ENCODE peak calls at places on chromosomes 7 and 10, in five cellular contexts. One of them, this sample, is unnamed.

GRCh38 chr10:97643586-97643985 is 3.1 kb downstream of the PI4K2A start:
- DNase-seq in H1: no peak
- DNase-seq in astrocyte: no peak
- DNase-seq in kidney epithelial cell: no peak
- DNase-seq in lower lobe of right lung: no peak
- DNase-seq in this sample: no peak

GRCh38 chr10:119516381-119517234 is 25.9 kb downstream of the RGS10 start:
- DNase-seq in lower lobe of right lung: peak
- DNase-seq in astrocyte: no peak
- DNase-seq in H1: no peak
- DNase-seq in kidney epithelial cell: no peak
- DNase-seq in this sample: no peak

GRCh38 chr7:139651308-139651707 is 126.5 kb downstream of the HIPK2 start:
- DNase-seq in lower lobe of right lung: no peak
- DNase-seq in H1: no peak
- DNase-seq in kidney epithelial cell: no peak
- DNase-seq in astrocyte: no peak
- DNase-seq in this sample: no peak

GRCh38 chr10:122126763-122127659 is 138.0 kb downstream of the TACC2 start:
- DNase-seq in kidney epithelial cell: peak
- DNase-seq in H1: no peak
- DNase-seq in lower lobe of right lung: no peak
- DNase-seq in astrocyte: peak
- DNase-seq in this sample: peak

GRCh38 chr7:149196705-149197171 is 1.4 kb downstream of the ZNF282 start:
- DNase-seq in astrocyte: no peak
- DNase-seq in H1: no peak
- DNase-seq in lower lobe of right lung: no peak
- DNase-seq in kidney epithelial cell: no peak
- DNase-seq in this sample: peak

GRCh38 chr7:70788276-70788675 is 343.7 kb upstream of the GALNT17 start:
- DNase-seq in lower lobe of right lung: no peak
- DNase-seq in astrocyte: no peak
- DNase-seq in H1: no peak
- DNase-seq in kidney epithelial cell: no peak
- DNase-seq in this sample: no peak

GRCh38 chr10:25175527-25176420 is 973 bp downstream of the GPR158 start:
- DNase-seq in H1: no peak
- DNase-seq in astrocyte: peak
- DNase-seq in kidney epithelial cell: no peak
- DNase-seq in lower lobe of right lung: no peak
- DNase-seq in this sample: no peak

GRCh38 chr10:112140110-112140755 is 43.3 kb downstream of the GPAM start:
- DNase-seq in astrocyte: peak
- DNase-seq in kidney epithelial cell: peak
- DNase-seq in lower lobe of right lung: peak
- DNase-seq in H1: peak
- DNase-seq in this sample: peak

GRCh38 chr10:33134011-33134751 is 176.2 kb upstream of the ITGB1 start:
- DNase-seq in lower lobe of right lung: peak
- DNase-seq in astrocyte: peak
- DNase-seq in H1: no peak
- DNase-seq in kidney epithelial cell: peak
- DNase-seq in this sample: peak

GRCh38 chr7:108455833-108456677 is at the start of gene NRCAM:
- DNase-seq in H1: peak
- DNase-seq in lower lobe of right lung: peak
- DNase-seq in astrocyte: peak
- DNase-seq in kidney epithelial cell: no peak
- DNase-seq in this sample: peak

GRCh38 chr10:30111340-30111980 is 52.1 kb upstream of the JCAD start:
- DNase-seq in kidney epithelial cell: no peak
- DNase-seq in H1: no peak
- DNase-seq in lower lobe of right lung: no peak
- DNase-seq in astrocyte: peak
- DNase-seq in this sample: peak

GRCh38 chr7:151081170-151082101 is 827 bp upstream of the FASTK start:
- DNase-seq in kidney epithelial cell: no peak
- DNase-seq in astrocyte: no peak
- DNase-seq in lower lobe of right lung: no peak
- DNase-seq in H1: no peak
- DNase-seq in this sample: no peak

GRCh38 chr10:25078659-25079429 is 62.4 kb downstream of the THNSL1 start:
- DNase-seq in lower lobe of right lung: no peak
- DNase-seq in kidney epithelial cell: no peak
- DNase-seq in astrocyte: peak
- DNase-seq in H1: no peak
- DNase-seq in this sample: peak

GRCh38 chr10:77315511-77316129 is 322.0 kb downstream of the KCNMA1 start:
- DNase-seq in kidney epithelial cell: no peak
- DNase-seq in lower lobe of right lung: no peak
- DNase-seq in H1: no peak
- DNase-seq in astrocyte: no peak
- DNase-seq in this sample: no peak

GRCh38 chr10:48634198-48634983 is 29.5 kb upstream of the ARHGAP22 start:
- DNase-seq in kidney epithelial cell: peak
- DNase-seq in lower lobe of right lung: peak
- DNase-seq in astrocyte: peak
- DNase-seq in H1: no peak
- DNase-seq in this sample: peak

GRCh38 chr10:10629512-10629911 is 388.2 kb upstream of the CELF2 start:
- DNase-seq in astrocyte: peak
- DNase-seq in lower lobe of right lung: no peak
- DNase-seq in kidney epithelial cell: no peak
- DNase-seq in H1: no peak
- DNase-seq in this sample: no peak

GRCh38 chr10:124637091-124637700 is 107.0 kb downstream of the FAM53B start:
- DNase-seq in astrocyte: no peak
- DNase-seq in kidney epithelial cell: no peak
- DNase-seq in lower lobe of right lung: no peak
- DNase-seq in H1: no peak
- DNase-seq in this sample: no peak

GRCh38 chr7:102425639-102426267 is 7.6 kb upstream of the ORAI2 start:
- DNase-seq in kidney epithelial cell: no peak
- DNase-seq in H1: no peak
- DNase-seq in lower lobe of right lung: peak
- DNase-seq in astrocyte: no peak
- DNase-seq in this sample: no peak

GRCh38 chr7:1530946-1531262 is 402 bp downstream of the MAFK start:
- DNase-seq in astrocyte: no peak
- DNase-seq in H1: no peak
- DNase-seq in kidney epithelial cell: no peak
- DNase-seq in lower lobe of right lung: no peak
- DNase-seq in this sample: no peak

GRCh38 chr7:1532456-1533254 is 2.2 kb downstream of the MAFK start:
- DNase-seq in kidney epithelial cell: peak
- DNase-seq in astrocyte: peak
- DNase-seq in lower lobe of right lung: peak
- DNase-seq in H1: no peak
- DNase-seq in this sample: peak

GRCh38 chr7:1531979-1532455 is 1.5 kb downstream of the MAFK start:
- DNase-seq in kidney epithelial cell: no peak
- DNase-seq in lower lobe of right lung: no peak
- DNase-seq in astrocyte: no peak
- DNase-seq in H1: no peak
- DNase-seq in this sample: no peak

GRCh38 chr7:1533255-1533568 is 2.7 kb downstream of the MAFK start:
- DNase-seq in lower lobe of right lung: no peak
- DNase-seq in kidney epithelial cell: no peak
- DNase-seq in astrocyte: no peak
- DNase-seq in H1: no peak
- DNase-seq in this sample: peak

GRCh38 chr7:1531263-1531978 is 919 bp downstream of the MAFK start:
- DNase-seq in H1: no peak
- DNase-seq in astrocyte: no peak
- DNase-seq in kidney epithelial cell: no peak
- DNase-seq in lower lobe of right lung: no peak
- DNase-seq in this sample: peak
- H3K4me3 ChIP-seq in H1: peak
- H3K4me3 ChIP-seq in astrocyte: peak
- H3K4me3 ChIP-seq in kidney epithelial cell: peak
- H3K4me3 ChIP-seq in lower lobe of right lung: peak
- H3K4me3 ChIP-seq in this sample: peak

GRCh38 chr10:28738200-28738599 is 60.9 kb downstream of the BAMBI start:
- DNase-seq in kidney epithelial cell: no peak
- DNase-seq in astrocyte: no peak
- DNase-seq in lower lobe of right lung: no peak
- DNase-seq in H1: no peak
- DNase-seq in this sample: no peak
- TF ChIP-seq CTCF in kidney epithelial cell: peak
- TF ChIP-seq CTCF in astrocyte: no peak
- TF ChIP-seq CTCF in lower lobe of right lung: peak
- TF ChIP-seq CTCF in H1: peak
- TF ChIP-seq CTCF in this sample: no peak

GRCh38 chr7:156145184-156145583 is 332.9 kb upstream of the SHH start:
- DNase-seq in astrocyte: no peak
- DNase-seq in H1: no peak
- DNase-seq in kidney epithelial cell: no peak
- DNase-seq in lower lobe of right lung: no peak
- DNase-seq in this sample: no peak
- H3K4me3 ChIP-seq in astrocyte: no peak
- H3K4me3 ChIP-seq in H1: no peak
- H3K4me3 ChIP-seq in kidney epithelial cell: no peak
- H3K4me3 ChIP-seq in lower lobe of right lung: no peak
- H3K4me3 ChIP-seq in this sample: no peak

GRCh38 chr7:32489788-32490126 is 423 bp downstream of the LSM5 start:
- DNase-seq in lower lobe of right lung: no peak
- DNase-seq in astrocyte: no peak
- DNase-seq in H1: no peak
- DNase-seq in kidney epithelial cell: no peak
- DNase-seq in this sample: no peak

GRCh38 chr7:32496052-32496813 is 944 bp downstream of the AVL9 start:
- DNase-seq in lower lobe of right lung: no peak
- DNase-seq in astrocyte: no peak
- DNase-seq in kidney epithelial cell: no peak
- DNase-seq in H1: no peak
- DNase-seq in this sample: no peak

GRCh38 chr7:32495298-32496051 is at the start of gene AVL9:
- DNase-seq in astrocyte: peak
- DNase-seq in H1: peak
- DNase-seq in kidney epithelial cell: peak
- DNase-seq in lower lobe of right lung: peak
- DNase-seq in this sample: peak

GRCh38 chr7:32494946-32495297 is 367 bp upstream of the AVL9 start:
- DNase-seq in astrocyte: no peak
- DNase-seq in kidney epithelial cell: no peak
- DNase-seq in H1: no peak
- DNase-seq in lower lobe of right lung: no peak
- DNase-seq in this sample: no peak

GRCh38 chr7:32490127-32490796 is at the start of gene LSM5:
- DNase-seq in kidney epithelial cell: peak
- DNase-seq in astrocyte: peak
- DNase-seq in lower lobe of right lung: peak
- DNase-seq in H1: no peak
- DNase-seq in this sample: peak
- TF ChIP-seq CTCF in kidney epithelial cell: no peak
- TF ChIP-seq CTCF in astrocyte: no peak
- TF ChIP-seq CTCF in lower lobe of right lung: no peak
- TF ChIP-seq CTCF in H1: no peak
- TF ChIP-seq CTCF in this sample: no peak

GRCh38 chr7:94760702-94761101 is 104.8 kb upstream of the SGCE start:
- DNase-seq in lower lobe of right lung: no peak
- DNase-seq in astrocyte: no peak
- DNase-seq in kidney epithelial cell: no peak
- DNase-seq in H1: no peak
- DNase-seq in this sample: no peak
- H3K4me3 ChIP-seq in lower lobe of right lung: no peak
- H3K4me3 ChIP-seq in astrocyte: no peak
- H3K4me3 ChIP-seq in kidney epithelial cell: no peak
- H3K4me3 ChIP-seq in H1: no peak
- H3K4me3 ChIP-seq in this sample: no peak

This sample was measured in foreskin fibroblast.